ENCODE peak calls at places on chromosomes 16 and 17, in five cellular contexts. One of them, this sample, is unnamed.
A peak's percentile ranks its signal among the peaks of the same experiment; 100 is the strongest.

GRCh38 chr17:81371910-81372760 is 23.1 kb upstream of the BAHCC1 start:
- DNase-seq in sigmoid colon: peak; percentile 78
- DNase-seq in stomach: no peak
- DNase-seq in transverse colon: peak; percentile 38
- DNase-seq in H1: no peak
- DNase-seq in this sample: no peak

GRCh38 chr17:47733414-47734288 is 615 bp downstream of the TBX21 start:
- DNase-seq in sigmoid colon: peak; percentile 58
- DNase-seq in stomach: no peak
- DNase-seq in transverse colon: no peak
- DNase-seq in H1: no peak
- DNase-seq in this sample: no peak

GRCh38 chr17:235831-236640 is 54.6 kb upstream of the DOC2B start:
- DNase-seq in sigmoid colon: peak; percentile 62
- DNase-seq in stomach: no peak
- DNase-seq in transverse colon: peak; percentile 7
- DNase-seq in H1: no peak
- DNase-seq in this sample: no peak

GRCh38 chr16:54355251-54355650 is 68.7 kb upstream of the IRX3 start:
- DNase-seq in sigmoid colon: no peak
- DNase-seq in stomach: no peak
- DNase-seq in transverse colon: no peak
- DNase-seq in H1: no peak
- DNase-seq in this sample: no peak

GRCh38 chr16:22948603-22949368 is 134.8 kb downstream of the HS3ST2 start:
- DNase-seq in sigmoid colon: peak; percentile 78
- DNase-seq in stomach: peak; percentile 57
- DNase-seq in transverse colon: peak; percentile 69
- DNase-seq in H1: peak; percentile 56
- DNase-seq in this sample: peak; percentile 48

GRCh38 chr16:10983175-10983558 is 38.8 kb downstream of the CLEC16A start:
- DNase-seq in sigmoid colon: no peak
- DNase-seq in stomach: peak; percentile 44
- DNase-seq in transverse colon: peak; percentile 31
- DNase-seq in H1: no peak
- DNase-seq in this sample: no peak

GRCh38 chr16:15435216-15435864 is 952 bp downstream of the BMERB1 start:
- DNase-seq in sigmoid colon: no peak
- DNase-seq in stomach: no peak
- DNase-seq in transverse colon: no peak
- DNase-seq in H1: no peak
- DNase-seq in this sample: no peak

GRCh38 chr16:54568897-54569807 is 282.6 kb upstream of the IRX3 start:
- DNase-seq in sigmoid colon: no peak
- DNase-seq in stomach: no peak
- DNase-seq in transverse colon: no peak
- DNase-seq in H1: no peak
- DNase-seq in this sample: no peak

GRCh38 chr17:82391496-82392066 is 20.0 kb downstream of the UTS2R start:
- DNase-seq in sigmoid colon: no peak
- DNase-seq in stomach: no peak
- DNase-seq in transverse colon: no peak
- DNase-seq in H1: no peak
- DNase-seq in this sample: no peak

GRCh38 chr16:20265019-20265418 is 62.3 kb downstream of the GP2 start:
- DNase-seq in sigmoid colon: no peak
- DNase-seq in stomach: no peak
- DNase-seq in transverse colon: no peak
- DNase-seq in H1: no peak
- DNase-seq in this sample: no peak

GRCh38 chr17:75738218-75738802 is 17.1 kb downstream of the ITGB4 start:
- DNase-seq in sigmoid colon: no peak
- DNase-seq in stomach: no peak
- DNase-seq in transverse colon: no peak
- DNase-seq in H1: no peak
- DNase-seq in this sample: no peak

GRCh38 chr16:24976971-24977672 is 38.0 kb downstream of the ARHGAP17 start:
- DNase-seq in sigmoid colon: no peak
- DNase-seq in stomach: no peak
- DNase-seq in transverse colon: no peak
- DNase-seq in H1: no peak
- DNase-seq in this sample: no peak

GRCh38 chr16:66712512-66712911 is 16.0 kb upstream of the CMTM4 start:
- DNase-seq in sigmoid colon: peak; percentile 30
- DNase-seq in stomach: no peak
- DNase-seq in transverse colon: no peak
- DNase-seq in H1: no peak
- DNase-seq in this sample: no peak

GRCh38 chr17:10105513-10106001 is 92.8 kb downstream of the GAS7 start:
- DNase-seq in sigmoid colon: peak; percentile 93
- DNase-seq in stomach: no peak
- DNase-seq in transverse colon: no peak
- DNase-seq in H1: no peak
- DNase-seq in this sample: no peak

GRCh38 chr16:75750516-75750915 is 24.2 kb upstream of the CPHXL start:
- DNase-seq in sigmoid colon: no peak
- DNase-seq in stomach: no peak
- DNase-seq in transverse colon: no peak
- DNase-seq in H1: no peak
- DNase-seq in this sample: no peak

GRCh38 chr17:17561408-17562144 is 29.9 kb downstream of the PEMT start:
- DNase-seq in sigmoid colon: no peak
- DNase-seq in stomach: peak; percentile 96
- DNase-seq in transverse colon: peak; percentile 33
- DNase-seq in H1: no peak
- DNase-seq in this sample: peak; percentile 93

GRCh38 chr17:15431201-15431600 is 36.2 kb downstream of the CDRT4 start:
- DNase-seq in sigmoid colon: peak; percentile 93
- DNase-seq in stomach: no peak
- DNase-seq in transverse colon: peak; percentile 55
- DNase-seq in H1: no peak
- DNase-seq in this sample: no peak

GRCh38 chr16:49158029-49158642 is 123.5 kb downstream of the CBLN1 start:
- DNase-seq in sigmoid colon: no peak
- DNase-seq in stomach: no peak
- DNase-seq in transverse colon: peak; percentile 26
- DNase-seq in H1: no peak
- DNase-seq in this sample: no peak

GRCh38 chr17:57603978-57604377 is 141.1 kb downstream of the CCDC182 start:
- DNase-seq in sigmoid colon: no peak
- DNase-seq in stomach: peak; percentile 63
- DNase-seq in transverse colon: peak; percentile 65
- DNase-seq in H1: no peak
- DNase-seq in this sample: peak; percentile 31

GRCh38 chr16:24745791-24746190 is 16.3 kb downstream of the TNRC6A start:
- DNase-seq in sigmoid colon: no peak
- DNase-seq in stomach: no peak
- DNase-seq in transverse colon: no peak
- DNase-seq in H1: no peak
- DNase-seq in this sample: no peak

GRCh38 chr16:1125471-1125870 is 27.4 kb upstream of the CACNA1H start:
- DNase-seq in sigmoid colon: peak; percentile 81
- DNase-seq in stomach: peak; percentile 30
- DNase-seq in transverse colon: peak; percentile 14
- DNase-seq in H1: no peak
- DNase-seq in this sample: no peak

GRCh38 chr16:60142991-60143705 is 1409.0 kb upstream of the GOT2 start:
- DNase-seq in sigmoid colon: no peak
- DNase-seq in stomach: no peak
- DNase-seq in transverse colon: no peak
- DNase-seq in H1: no peak
- DNase-seq in this sample: no peak

GRCh38 chr17:49076575-49077384 is 55.8 kb upstream of the B4GALNT2 start:
- DNase-seq in sigmoid colon: no peak
- DNase-seq in stomach: no peak
- DNase-seq in transverse colon: no peak
- DNase-seq in H1: no peak
- DNase-seq in this sample: no peak

GRCh38 chr17:10087333-10087732 is 111.1 kb downstream of the GAS7 start:
- DNase-seq in sigmoid colon: peak; percentile 62
- DNase-seq in stomach: no peak
- DNase-seq in transverse colon: no peak
- DNase-seq in H1: no peak
- DNase-seq in this sample: no peak

GRCh38 chr17:1180958-1181768 is 1.4 kb upstream of the ABR start:
- DNase-seq in sigmoid colon: no peak
- DNase-seq in stomach: no peak
- DNase-seq in transverse colon: no peak
- DNase-seq in H1: no peak
- DNase-seq in this sample: no peak

GRCh38 chr16:88803264-88803987 is at the start of gene CDT1:
- DNase-seq in sigmoid colon: peak; percentile 91
- DNase-seq in stomach: peak; percentile 88
- DNase-seq in transverse colon: peak; percentile 85
- DNase-seq in H1: no peak
- DNase-seq in this sample: peak; percentile 72

GRCh38 chr16:13316008-13316407 is 414.6 kb downstream of the SHISA9 start:
- DNase-seq in sigmoid colon: no peak
- DNase-seq in stomach: no peak
- DNase-seq in transverse colon: no peak
- DNase-seq in H1: no peak
- DNase-seq in this sample: no peak

GRCh38 chr16:2663553-2664521 is 18.5 kb upstream of the KCTD5 start:
- DNase-seq in sigmoid colon: no peak
- DNase-seq in stomach: no peak
- DNase-seq in transverse colon: peak; percentile 54
- DNase-seq in H1: no peak
- DNase-seq in this sample: peak; percentile 64

GRCh38 chr17:39813631-39814030 is 50.5 kb downstream of the IKZF3 start:
- DNase-seq in sigmoid colon: no peak
- DNase-seq in stomach: no peak
- DNase-seq in transverse colon: no peak
- DNase-seq in H1: no peak
- DNase-seq in this sample: no peak

GRCh38 chr17:38867179-38867994 is 2.5 kb upstream of the LASP1 start:
- DNase-seq in sigmoid colon: peak; percentile 80
- DNase-seq in stomach: peak; percentile 46
- DNase-seq in transverse colon: peak; percentile 57
- DNase-seq in H1: peak; percentile 54
- DNase-seq in this sample: no peak

GRCh38 chr16:26053889-26054288 is 362.1 kb downstream of the HS3ST4 start:
- DNase-seq in sigmoid colon: no peak
- DNase-seq in stomach: no peak
- DNase-seq in transverse colon: no peak
- DNase-seq in H1: no peak
- DNase-seq in this sample: no peak

GRCh38 chr17:53924530-53925455 is 102.1 kb downstream of the KIF2B start:
- DNase-seq in sigmoid colon: no peak
- DNase-seq in stomach: no peak
- DNase-seq in transverse colon: no peak
- DNase-seq in H1: no peak
- DNase-seq in this sample: no peak

GRCh38 chr17:65797809-65798208 is 236.4 kb upstream of the AXIN2 start:
- DNase-seq in sigmoid colon: no peak
- DNase-seq in stomach: no peak
- DNase-seq in transverse colon: no peak
- DNase-seq in H1: peak; percentile 7
- DNase-seq in this sample: no peak

DNA sequence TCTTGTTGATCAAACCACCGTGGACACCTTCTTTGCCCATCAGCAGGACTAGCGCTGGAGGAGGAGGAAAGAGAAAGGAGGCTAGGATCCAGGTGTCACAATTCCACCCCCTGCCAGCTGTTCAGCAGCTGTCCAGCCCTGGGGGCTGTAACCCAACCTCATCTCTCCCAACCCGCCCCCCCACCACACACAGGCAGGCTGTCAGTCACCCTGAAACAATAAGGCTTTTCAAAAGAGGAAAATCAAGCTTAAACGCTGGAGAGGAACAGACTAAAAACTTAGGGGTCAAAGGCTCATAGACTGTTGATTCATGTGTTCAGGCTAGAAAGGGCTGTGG is 2.4 kb downstream of the PFN1 start:
- DNase-seq in sigmoid colon: no peak
- DNase-seq in stomach: no peak
- DNase-seq in transverse colon: no peak
- DNase-seq in H1: no peak
- DNase-seq in this sample: no peak
- H3K4me1 ChIP-seq in sigmoid colon: peaks cover 61% of the 10 kb centered on the region
- H3K4me1 ChIP-seq in stomach: peaks cover 79% of the 10 kb centered on the region
- H3K4me1 ChIP-seq in transverse colon: peaks cover 41% of the 10 kb centered on the region
- H3K4me1 ChIP-seq in H1: peaks cover 4% of the 10 kb centered on the region
- H3K4me1 ChIP-seq in this sample: peaks cover 20% of the 10 kb centered on the region

GRCh38 chr16:50368410-50369132 is at the start of gene BRD7:
- DNase-seq in sigmoid colon: no peak
- DNase-seq in stomach: peak; percentile 66
- DNase-seq in transverse colon: peak; percentile 64
- DNase-seq in H1: no peak
- DNase-seq in this sample: peak; percentile 38
- TF ChIP-seq POLR2AphosphoS5 in sigmoid colon: no peak
- TF ChIP-seq POLR2AphosphoS5 in stomach: no peak
- TF ChIP-seq POLR2AphosphoS5 in transverse colon: no peak
- TF ChIP-seq POLR2AphosphoS5 in H1: no peak
- TF ChIP-seq POLR2AphosphoS5 in this sample: no peak

GRCh38 chr17:77256710-77257109 is 115.9 kb downstream of the SEC14L1 start:
- DNase-seq in sigmoid colon: no peak
- DNase-seq in stomach: no peak
- DNase-seq in transverse colon: no peak
- DNase-seq in H1: no peak
- DNase-seq in this sample: no peak
- TF ChIP-seq CTCF in sigmoid colon: no peak
- TF ChIP-seq CTCF in stomach: no peak
- TF ChIP-seq CTCF in transverse colon: no peak
- TF ChIP-seq CTCF in H1: peak; percentile 22
- TF ChIP-seq CTCF in this sample: no peak

GRCh38 chr17:79145548-79145947 is 70.9 kb downstream of the ENGASE start:
- DNase-seq in sigmoid colon: no peak
- DNase-seq in stomach: no peak
- DNase-seq in transverse colon: no peak
- DNase-seq in H1: no peak
- DNase-seq in this sample: no peak
- H3K4me1 ChIP-seq in sigmoid colon: no peaks in the 10 kb centered on the region
- H3K4me1 ChIP-seq in stomach: no peaks in the 10 kb centered on the region
- H3K4me1 ChIP-seq in transverse colon: no peaks in the 10 kb centered on the region
- H3K4me1 ChIP-seq in H1: peaks cover 9% of the 10 kb centered on the region
- H3K4me1 ChIP-seq in this sample: no peaks in the 10 kb centered on the region

GRCh38 chr16:30063893-30064745 is 1.4 kb upstream of the ALDOA start:
- DNase-seq in sigmoid colon: peak; percentile 92
- DNase-seq in stomach: peak; percentile 79
- DNase-seq in transverse colon: peak; percentile 80
- DNase-seq in H1: no peak
- DNase-seq in this sample: peak; percentile 78
- TF ChIP-seq POLR2AphosphoS5 in sigmoid colon: peak; percentile 83
- TF ChIP-seq POLR2AphosphoS5 in stomach: peak; percentile 73
- TF ChIP-seq POLR2AphosphoS5 in transverse colon: no peak
- TF ChIP-seq POLR2AphosphoS5 in H1: no peak
- TF ChIP-seq POLR2AphosphoS5 in this sample: peak; percentile 58

This sample was measured in prostate gland.